ENCODE peak calls at places on chromosomes 5 and 9, in four cellular contexts. X, H, O and Z are unnamed samples.

GRCh38 chr9:89078421-89078820 is 87.2 kb downstream of the S1PR3 start:
- DNase-seq in X (no peak), H (no peak), O (no peak), Z (no peak)

GRCh38 chr5:127133071-127133470 is 59.8 kb upstream of the C5orf63 start:
- DNase-seq in X (no peak), H (no peak), O (no peak), Z (no peak)

GRCh38 chr5:18334949-18335348 is 700.7 kb downstream of the TAF11L14 start:
- DNase-seq in X (no peak), H (no peak), O (no peak), Z (no peak)

GRCh38 chr9:129111762-129112151 is 542 bp downstream of the PTPA start:
- DNase-seq in X (peak), H (peak), O (no peak), Z (no peak)

GRCh38 chr5:132268698-132269551 is 11.4 kb downstream of the PDLIM4 start:
- DNase-seq in X (no peak), H (peak), O (peak), Z (peak)

GRCh38 chr5:35771321-35771720 is 85.4 kb upstream of the IL7R start:
- DNase-seq in X (no peak), H (peak), O (no peak), Z (no peak)

GRCh38 chr5:132883261-132883834 is 9.9 kb downstream of the LEAP2 start:
- DNase-seq in X (peak), H (peak), O (peak), Z (no peak)

GRCh38 chr9:112654282-112654681 is 63.6 kb downstream of the INIP start:
- DNase-seq in X (no peak), H (no peak), O (no peak), Z (no peak)

GRCh38 chr5:113223315-113223714 is 211.5 kb downstream of the TSSK1B start:
- DNase-seq in X (no peak), H (no peak), O (no peak), Z (no peak)

GRCh38 chr9:69809304-69809863 is 11.2 kb upstream of the CFAP95 start:
- DNase-seq in X (no peak), H (peak), O (no peak), Z (no peak)

GRCh38 chr5:172583931-172584511 is 57.0 kb upstream of the NEURL1B start:
- DNase-seq in X (no peak), H (no peak), O (peak), Z (no peak)

GRCh38 chr5:30574761-30575160 is 618.7 kb upstream of the CDH6 start:
- DNase-seq in X (no peak), H (no peak), O (no peak), Z (no peak)

GRCh38 chr5:67746103-67746502 is 469.5 kb upstream of the PIK3R1 start:
- DNase-seq in X (no peak), H (no peak), O (no peak), Z (no peak)

GRCh38 chr5:154479944-154480750 is 2.1 kb upstream of the HAND1 start:
- DNase-seq in X (no peak), H (no peak), O (no peak), Z (no peak)

GRCh38 chr5:54651482-54652076 is 134.0 kb downstream of the SNX18 start:
- DNase-seq in X (peak), H (no peak), O (peak), Z (no peak)